ENCODE peak calls at places on chromosome X, in six cellular contexts. B is mesendoderm, U is IMR-90, A is neuronal stem cell, N is H9, M is H1. X is an unnamed sample.

GRCh38 chrX:115559672-115560071 is 1.3 kb upstream of the PLS3 start:
- DNase-seq in B (no peak), U (no peak), A (no peak), N (no peak), M (no peak), X (no peak)

GRCh38 chrX:32195611-32196010 is 1015.7 kb downstream of the DMD start:
- DNase-seq in B (no peak), U (no peak), A (no peak), N (no peak), M (no peak), X (no peak)

GRCh38 chrX:38654302-38654701 is 93.0 kb downstream of the TSPAN7 start:
- DNase-seq in B (peak), U (peak), A (no peak), N (no peak), M (no peak), X (peak)

GRCh38 chrX:101595739-101596419 is 21.9 kb downstream of the ARMCX6 start:
- DNase-seq in B (peak), U (peak), A (peak), N (peak), M (no peak), X (peak)

GRCh38 chrX:107562482-107562881 is 65.8 kb upstream of the PRPS1 start:
- DNase-seq in B (peak), U (peak), A (no peak), N (no peak), M (no peak), X (peak)

GRCh38 chrX:130216312-130216711 is 44.5 kb downstream of the RAB33A start:
- DNase-seq in B (no peak), U (peak), A (no peak), N (no peak), M (no peak), X (no peak)

GRCh38 chrX:132648870-132649269 is 160.0 kb upstream of the MBNL3 start:
- DNase-seq in B (no peak), U (peak), A (no peak), N (no peak), M (no peak), X (peak)

GRCh38 chrX:96183843-96184242 is 500.8 kb upstream of the DIAPH2 start:
- DNase-seq in B (peak), U (peak), A (no peak), N (no peak), M (no peak), X (no peak)

GRCh38 chrX:85303544-85303943 is 59.8 kb downstream of the ZNF711 start:
- DNase-seq in B (no peak), U (no peak), A (no peak), N (no peak), M (no peak), X (no peak)

GRCh38 chrX:120769576-120770341 is 105.9 kb downstream of the CT47B1 start:
- DNase-seq in B (peak), U (peak), A (no peak), N (no peak), M (no peak), X (peak)

GRCh38 chrX:45434231-45434630 is 233.6 kb upstream of the DIPK2B start:
- DNase-seq in B (peak), U (no peak), A (no peak), N (no peak), M (no peak), X (no peak)

GRCh38 chrX:111180750-111181240 is 84.8 kb downstream of the PAK3 start:
- DNase-seq in B (no peak), U (no peak), A (no peak), N (no peak), M (no peak), X (no peak)

GRCh38 chrX:9396930-9397329 is 67.9 kb upstream of the TBL1X start:
- DNase-seq in B (no peak), U (no peak), A (peak), N (no peak), M (no peak), X (no peak)

GRCh38 chrX:104432321-104432720 is 133.7 kb upstream of the IL1RAPL2 start:
- DNase-seq in B (no peak), U (no peak), A (no peak), N (no peak), M (no peak), X (no peak)

GRCh38 chrX:119410027-119410819 is 11.1 kb downstream of the SLC25A43 start:
- DNase-seq in B (peak), U (peak), A (no peak), N (no peak), M (no peak), X (peak)

GRCh38 chrX:12210196-12210815 is 72.0 kb downstream of the FRMPD4 start:
- DNase-seq in B (no peak), U (peak), A (no peak), N (no peak), M (no peak), X (no peak)

GRCh38 chrX:96372313-96373046 is 312.2 kb upstream of the DIAPH2 start:
- DNase-seq in B (peak), U (peak), A (peak), N (peak), M (no peak), X (peak)

GRCh38 chrX:85140963-85141362 is 102.6 kb downstream of the SATL1 start:
- DNase-seq in B (peak), U (no peak), A (no peak), N (no peak), M (no peak), X (no peak)

GRCh38 chrX:87805829-87806490 is 288.4 kb downstream of the KLHL4 start:
- DNase-seq in B (peak), U (no peak), A (no peak), N (no peak), M (no peak), X (peak)

GRCh38 chrX:118219866-118220265 is 103.3 kb upstream of the KLHL13 start:
- DNase-seq in B (no peak), U (no peak), A (no peak), N (no peak), M (no peak), X (no peak)

GRCh38 chrX:114626323-114626722 is 42.4 kb downstream of the HTR2C start:
- DNase-seq in B (no peak), U (peak), A (no peak), N (no peak), M (no peak), X (no peak)

GRCh38 chrX:121851033-121851432 is 803.6 kb downstream of the GLUD2 start:
- DNase-seq in B (no peak), U (no peak), A (no peak), N (no peak), M (no peak), X (no peak)

GRCh38 chrX:11059923-11060322 is 51.2 kb upstream of the HCCS start:
- DNase-seq in B (peak), U (peak), A (no peak), N (no peak), M (no peak), X (no peak)

GRCh38 chrX:48558270-48558669 is 16.0 kb upstream of the RBM3 start:
- DNase-seq in B (no peak), U (peak), A (no peak), N (no peak), M (no peak), X (peak)

GRCh38 chrX:40170830-40171512 is 73.2 kb upstream of the BCOR start:
- DNase-seq in B (peak), U (no peak), A (no peak), N (peak), M (peak), X (no peak)

GRCh38 chrX:108734426-108734825 is 1.9 kb downstream of the IRS4 start:
- DNase-seq in B (no peak), U (no peak), A (no peak), N (no peak), M (no peak), X (no peak)

GRCh38 chrX:82711432-82711831 is 796.7 kb upstream of the POU3F4 start:
- DNase-seq in B (no peak), U (no peak), A (peak), N (no peak), M (no peak), X (no peak)

GRCh38 chrX:78979789-78980464 is 34.7 kb downstream of the P2RY10 start:
- DNase-seq in B (no peak), U (no peak), A (peak), N (no peak), M (no peak), X (no peak)

GRCh38 chrX:23332888-23333821 is 1.5 kb upstream of the PTCHD1 start:
- DNase-seq in B (peak), U (no peak), A (no peak), N (peak), M (peak), X (no peak)

GRCh38 chrX:7362111-7362510 is 214.2 kb upstream of the PUDP start:
- DNase-seq in B (no peak), U (no peak), A (no peak), N (no peak), M (no peak), X (no peak)

GRCh38 chrX:110985470-110985869 is 110.5 kb upstream of the PAK3 start:
- DNase-seq in B (no peak), U (no peak), A (no peak), N (no peak), M (no peak), X (no peak)

GRCh38 chrX:44244008-44244407 is 99.5 kb downstream of the EFHC2 start:
- DNase-seq in B (peak), U (peak), A (peak), N (no peak), M (no peak), X (peak)

GRCh38 chrX:8815460-8816065 is 14.4 kb upstream of the FAM9A start:
- DNase-seq in B (peak), U (peak), A (peak), N (no peak), M (no peak), X (no peak)

GRCh38 chrX:42422961-42423360 is 355.0 kb downstream of the PPP1R2C start:
- DNase-seq in B (no peak), U (no peak), A (no peak), N (no peak), M (no peak), X (peak)

GRCh38 chrX:120120223-120120622 is 4.5 kb upstream of the RHOXF1 start:
- DNase-seq in B (no peak), U (peak), A (no peak), N (no peak), M (no peak), X (no peak)

GRCh38 chrX:12378706-12379105 is 240.4 kb downstream of the FRMPD4 start:
- DNase-seq in B (no peak), U (peak), A (no peak), N (no peak), M (no peak), X (no peak)

GRCh38 chrX:136204571-136204970 is 46.6 kb downstream of the MAP7D3 start:
- DNase-seq in B (peak), U (peak), A (no peak), N (peak), M (no peak), X (peak)

GRCh38 chrX:6021316-6022091 is 207.2 kb downstream of the NLGN4X start:
- DNase-seq in B (peak), U (peak), A (peak), N (peak), M (peak), X (peak)

GRCh38 chrX:66638591-66639500 is at the start of gene EDA2R:
- DNase-seq in B (peak), U (peak), A (peak), N (peak), M (peak), X (peak)

GRCh38 chrX:319579-320125 is 1.1 kb upstream of the GTPBP6 start:
- DNase-seq in B (no peak), U (no peak), A (no peak), N (no peak), M (no peak), X (no peak)
- H3K23ac ChIP-seq in B (peak), U (peak), A (peak), N (no peak), M (no peak), X (no peak)

GRCh38 chrX:153727108-153727931 is 2.7 kb downstream of the ABCD1 start:
- DNase-seq in B (peak), U (no peak), A (no peak), N (no peak), M (no peak), X (peak)

GRCh38 chrX:153725039-153725831 is 579 bp downstream of the ABCD1 start:
- DNase-seq in B (peak), U (no peak), A (no peak), N (no peak), M (peak), X (peak)

GRCh38 chrX:153725832-153726285 is 1.2 kb downstream of the ABCD1 start:
- DNase-seq in B (no peak), U (no peak), A (no peak), N (no peak), M (no peak), X (no peak)

GRCh38 chrX:153728095-153728494 is 3.4 kb downstream of the ABCD1 start:
- DNase-seq in B (no peak), U (no peak), A (no peak), N (no peak), M (no peak), X (no peak)

GRCh38 chrX:153726286-153727107 is 1.8 kb downstream of the ABCD1 start:
- DNase-seq in B (peak), U (peak), A (peak), N (peak), M (peak), X (peak)
- H3K23ac ChIP-seq in B (no peak), U (peak), A (no peak), N (no peak), M (no peak), X (no peak)

DNA sequence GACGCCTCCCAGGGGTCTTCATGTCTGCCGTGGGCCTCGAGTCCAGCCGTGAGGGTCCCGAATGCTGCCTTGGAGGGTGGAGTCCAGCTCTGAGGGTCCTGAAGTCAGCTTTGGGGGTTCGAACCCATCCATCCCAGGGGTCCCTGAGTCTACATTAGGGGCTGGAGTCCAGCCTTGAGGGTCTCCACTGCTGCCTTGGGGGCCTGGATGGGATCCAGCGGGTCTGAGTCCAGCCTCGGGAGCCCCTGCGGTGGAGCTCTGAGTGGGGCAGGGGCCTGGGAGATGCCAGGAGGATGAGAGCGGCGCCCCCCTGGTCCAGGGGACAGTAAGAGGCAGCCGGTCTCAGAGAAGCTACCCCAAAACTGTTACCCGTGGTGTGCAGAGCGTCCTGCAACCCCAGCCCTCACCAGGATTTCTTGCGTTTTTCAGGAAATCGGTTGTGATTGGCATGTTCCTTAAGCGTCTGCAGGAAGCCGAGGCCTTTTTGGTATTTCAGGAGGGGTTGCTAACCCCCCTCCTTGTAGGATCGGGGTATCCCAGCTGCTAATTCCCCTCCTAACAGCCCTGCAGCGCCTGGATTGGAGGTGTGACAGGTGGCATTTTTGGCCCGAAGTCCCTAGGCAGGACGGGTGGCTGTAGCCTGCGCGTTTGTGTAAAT is 1.7 kb upstream of the GTPBP6 start:
- DNase-seq in B (no peak), U (peak), A (no peak), N (no peak), M (no peak), X (peak)
- H3K23ac ChIP-seq in B (peak), U (peak), A (no peak), N (no peak), M (no peak), X (peak)

GRCh38 chrX:149827254-149827653 is 45.5 kb downstream of the MAGEA9 start:
- DNase-seq in B (no peak), U (no peak), A (no peak), N (no peak), M (no peak), X (no peak)

GRCh38 chrX:149830192-149830873 is 48.6 kb downstream of the MAGEA9 start:
- DNase-seq in B (peak), U (peak), A (peak), N (peak), M (peak), X (no peak)

GRCh38 chrX:149829751-149830191 is 48.0 kb downstream of the MAGEA9 start:
- DNase-seq in B (peak), U (peak), A (peak), N (no peak), M (no peak), X (no peak)

DNA sequence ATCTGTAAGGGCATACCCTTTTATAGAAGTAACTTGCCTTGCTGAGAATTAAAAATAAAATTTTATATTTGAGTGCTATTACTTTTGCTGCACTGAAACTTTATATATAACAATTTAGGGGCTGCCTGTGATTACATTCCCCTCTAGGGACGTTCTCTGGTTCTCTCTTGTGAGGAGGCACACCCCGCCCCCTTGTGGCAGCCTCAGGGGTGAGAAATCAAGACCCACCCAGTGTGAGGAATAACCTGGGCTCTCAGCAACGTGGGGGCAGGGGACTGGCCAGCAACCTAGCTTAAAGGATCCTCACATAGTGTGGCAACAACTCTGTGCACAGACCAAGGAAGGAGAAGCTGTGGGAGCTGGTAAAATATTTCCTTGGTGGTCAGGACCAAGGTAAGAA is 43.7 kb downstream of the MAGEA9 start:
- DNase-seq in B (peak), U (no peak), A (no peak), N (peak), M (peak), X (no peak)
- H3K23ac ChIP-seq in B (no peak), U (no peak), A (no peak), N (no peak), M (no peak), X (no peak)

DNA sequence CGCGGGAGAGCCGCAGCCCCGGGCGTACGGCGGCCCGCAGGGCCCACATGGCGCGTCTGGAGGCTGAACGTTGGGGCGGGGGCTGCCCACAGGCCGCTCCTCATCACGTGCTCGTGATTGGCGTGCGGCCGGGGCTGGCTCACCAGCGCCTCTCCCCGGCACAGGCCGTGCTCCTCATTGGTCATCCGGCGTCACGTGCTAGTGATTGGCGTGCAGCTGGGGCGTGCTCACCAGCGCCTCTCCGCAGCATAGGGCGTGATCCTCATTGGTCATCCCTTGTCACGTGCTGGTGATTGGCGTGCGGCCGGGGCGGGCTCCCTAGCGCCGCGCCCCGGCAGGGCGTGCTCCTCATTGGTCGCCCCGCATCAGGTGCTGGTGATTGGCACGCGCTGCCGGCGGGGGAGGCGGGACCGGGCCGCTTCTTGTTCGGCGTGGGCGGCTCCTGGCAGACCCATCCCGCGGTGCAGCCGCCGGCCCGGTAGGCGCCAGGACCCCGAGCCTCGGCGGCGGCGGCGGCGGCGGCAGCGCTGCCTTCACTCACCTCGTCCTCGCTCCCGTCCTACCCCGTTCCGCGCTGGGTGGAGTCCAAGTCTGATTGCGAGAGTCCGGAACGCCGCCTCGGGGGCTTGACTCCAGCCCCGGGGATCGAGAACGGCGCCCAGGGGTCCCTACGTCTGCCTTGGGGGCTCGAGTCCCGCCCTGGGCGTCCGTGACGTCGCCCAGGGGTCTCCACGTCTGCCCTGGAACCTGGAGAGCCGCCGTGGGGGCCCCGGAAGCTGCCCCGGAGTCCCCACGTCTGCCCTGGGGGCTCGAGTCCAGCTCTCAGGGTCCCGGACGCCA is at the start of gene GTPBP6:
- DNase-seq in B (peak), U (peak), A (peak), N (peak), M (peak), X (peak)
- H3K23ac ChIP-seq in B (peak), U (peak), A (peak), N (no peak), M (no peak), X (no peak)